ENCODE peak calls at places on chromosome 11, in four cellular contexts. L is K562, V is HepG2, Y is H1. F is an unnamed sample.

GRCh38 chr11:124643042-124643604 is 20.5 kb downstream of the TBRG1 start:
- DNase-seq in V (no peak), L (no peak), Y (no peak), F (no peak)

GRCh38 chr11:69708731-69709401 is 5.0 kb upstream of the FGF19 start:
- DNase-seq in V (peak), L (no peak), Y (no peak), F (no peak)

GRCh38 chr11:2468363-2469240 is 23.8 kb downstream of the KCNQ1 start:
- DNase-seq in Y (no peak), V (no peak), L (peak), F (no peak)

GRCh38 chr11:20161230-20161918 is 1.1 kb upstream of the DBX1 start:
- DNase-seq in V (no peak), L (no peak), Y (peak), F (no peak)

GRCh38 chr11:199782-200181 is 6.9 kb downstream of the SCGB1C1 start:
- DNase-seq in Y (peak), L (no peak), V (no peak), F (no peak)

GRCh38 chr11:71153005-71153395 is 99.4 kb downstream of the SHANK2 start:
- DNase-seq in L (no peak), Y (no peak), V (peak), F (no peak)

GRCh38 chr11:78313898-78314297 is 103.7 kb downstream of the GAB2 start:
- DNase-seq in Y (no peak), L (no peak), V (no peak), F (no peak)

GRCh38 chr11:83047515-83048225 is 24.0 kb downstream of the RAB30 start:
- DNase-seq in Y (no peak), V (no peak), L (no peak), F (no peak)

GRCh38 chr11:59265735-59266134 is 53.0 kb upstream of the MPEG1 start:
- DNase-seq in V (no peak), L (no peak), Y (no peak), F (no peak)

GRCh38 chr11:130118636-130119387 is 40.8 kb upstream of the ST14 start:
- DNase-seq in V (peak), Y (no peak), L (no peak), F (peak)

DNA sequence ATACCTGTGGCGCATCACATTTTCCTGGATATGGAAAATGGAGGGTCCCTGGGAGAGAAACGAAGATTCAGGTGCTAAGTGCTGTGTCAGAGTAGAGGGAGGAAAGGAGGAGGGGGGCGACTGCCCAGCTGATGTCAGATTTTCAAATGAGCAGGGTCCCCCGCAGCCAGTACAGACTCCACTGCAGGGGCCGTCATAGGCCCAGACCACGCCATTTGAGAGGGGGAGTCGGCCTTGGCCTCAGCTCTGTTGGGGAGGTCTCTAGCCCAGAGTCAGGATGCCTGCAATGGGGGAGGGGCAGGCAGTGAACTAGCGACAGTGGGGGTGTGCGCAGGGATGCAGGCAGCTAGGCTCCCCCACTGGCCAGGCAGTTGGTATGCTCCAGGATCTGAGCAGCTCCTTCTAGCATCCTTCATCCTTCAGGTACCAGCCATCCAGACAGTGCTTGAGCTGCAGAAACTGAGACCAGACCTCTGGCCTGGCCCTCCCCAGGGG is at the start of the genes BSCL2 and GNG3:
- DNase-seq in Y (peak), L (peak), V (no peak), F (no peak)
- TF ChIP-seq YY1 in Y (peak), L (no peak), V (no peak), F (no peak)

DNA sequence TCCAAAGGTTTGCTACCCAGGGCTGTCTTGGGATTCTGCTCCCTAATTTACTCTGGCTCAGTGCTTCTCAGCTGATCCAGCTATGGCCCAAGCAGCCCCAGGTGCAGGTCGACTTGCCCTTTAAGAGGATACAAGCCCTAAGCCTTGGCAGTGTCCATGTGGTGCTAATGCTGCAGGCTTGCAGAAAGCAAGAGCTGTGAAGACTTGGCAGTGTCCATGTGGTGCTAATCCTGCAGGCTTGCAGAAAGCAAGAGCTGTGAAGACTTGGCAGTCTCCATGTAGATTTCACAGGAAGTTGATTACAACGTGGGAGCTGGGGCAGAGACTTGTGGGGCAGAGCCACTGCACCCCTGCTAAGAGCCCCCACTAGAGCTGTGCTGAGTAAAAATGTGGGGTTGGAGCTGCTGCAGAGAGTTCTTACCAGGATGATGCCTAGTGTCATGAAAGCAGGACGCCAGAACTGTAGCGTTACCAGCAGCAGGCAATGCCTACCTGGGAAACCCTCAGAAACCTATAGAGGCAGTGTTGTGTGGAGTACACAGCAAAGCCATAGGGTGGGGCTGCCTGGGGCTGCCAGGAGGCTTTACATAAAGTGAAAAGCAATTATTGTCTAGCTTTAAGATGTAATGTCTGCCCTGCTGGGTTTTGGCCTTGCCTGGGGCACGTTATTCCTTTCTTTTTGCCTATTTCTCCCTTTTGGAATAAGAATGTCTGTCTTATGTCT is 16.1 kb upstream of the OR52K1 start:
- DNase-seq in V (no peak), L (no peak), Y (no peak), F (no peak)
- TF ChIP-seq CBX5 in V (no peak), L (no peak), Y (no peak), F (no peak)

DNA sequence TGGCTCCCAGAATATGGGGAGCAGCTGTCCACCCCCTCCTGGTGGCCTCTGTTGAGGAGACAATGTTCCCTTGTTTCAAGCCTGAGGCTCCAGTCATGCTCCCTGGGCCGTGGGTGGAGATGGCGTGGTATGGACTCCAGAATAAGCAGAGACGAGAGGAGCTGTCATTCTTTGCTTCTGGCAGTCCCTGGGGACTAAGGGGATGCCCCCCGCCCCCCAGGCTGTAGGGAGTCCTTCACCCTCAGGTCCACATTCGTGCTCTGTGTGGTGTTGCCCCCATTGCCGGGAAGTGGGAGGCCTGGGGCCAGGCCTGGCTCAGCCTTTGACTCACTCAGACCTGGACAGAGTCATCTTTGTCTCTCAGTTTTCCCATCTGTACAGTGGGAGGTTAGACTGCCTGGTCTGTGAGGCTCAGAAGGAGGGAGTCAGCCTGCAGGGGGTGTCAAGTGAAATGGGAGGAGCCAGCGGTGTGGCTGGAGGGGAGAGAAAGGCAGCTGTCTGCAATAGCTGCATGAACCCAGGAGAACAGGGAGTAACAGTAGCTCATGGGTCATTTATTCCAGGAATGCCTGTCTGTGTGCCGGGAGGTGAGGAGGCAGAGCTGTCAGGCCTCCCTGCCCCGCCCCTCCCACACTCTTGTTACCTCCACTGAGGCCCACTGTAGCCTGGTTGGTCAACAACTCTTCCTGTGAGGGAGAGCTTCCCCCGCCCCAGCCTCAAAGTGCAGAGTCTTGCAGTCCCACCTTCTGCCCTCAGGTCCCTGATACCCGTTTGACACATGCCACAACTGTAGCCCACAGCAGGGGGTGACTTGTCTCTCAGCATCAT is 6.3 kb downstream of the ARHGEF17 start:
- DNase-seq in Y (no peak), V (peak), L (peak), F (no peak)
- TF ChIP-seq YY1 in Y (no peak), V (no peak), L (no peak), F (no peak)

GRCh38 chr11:68649851-68650555 is 34.3 kb upstream of the GAL start:
- DNase-seq in V (no peak), L (no peak), Y (no peak), F (no peak)
- TF ChIP-seq CBX5 in V (no peak), L (no peak), Y (no peak), F (no peak)

DNA sequence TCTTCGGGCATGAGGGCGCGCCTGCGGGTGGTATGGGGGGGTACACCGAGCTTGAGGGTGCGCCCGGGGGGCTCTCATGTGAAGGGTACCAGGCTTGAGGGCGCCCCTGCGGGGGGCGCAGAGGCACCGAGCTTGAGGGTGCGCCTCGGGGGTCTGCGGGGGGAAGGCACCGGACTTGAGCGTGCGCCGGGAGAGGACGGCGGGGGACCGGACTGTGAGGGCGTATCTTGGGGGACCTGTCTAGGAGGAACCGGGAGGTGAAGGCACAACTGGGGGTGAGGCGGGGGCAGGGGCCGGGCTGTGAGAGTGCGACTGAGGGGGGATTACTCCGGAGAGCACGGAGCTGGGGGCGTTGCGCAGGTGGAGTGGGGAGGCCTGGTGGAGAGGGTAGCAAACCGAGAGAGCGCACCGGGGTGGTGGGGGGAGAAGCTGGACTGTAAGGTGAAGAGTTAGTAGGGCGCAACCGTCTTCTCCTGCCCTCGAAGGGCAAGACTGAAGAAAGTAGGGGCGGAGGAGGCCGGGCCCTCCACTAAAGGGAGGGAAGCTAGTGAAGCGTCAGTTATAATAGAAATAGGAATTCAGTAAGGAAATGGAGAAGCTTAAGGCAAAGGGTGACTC is 1.1 kb upstream of the DDX6 start:
- DNase-seq in V (no peak), L (peak), Y (peak), F (no peak)
- TF ChIP-seq YY1 in V (no peak), L (no peak), Y (no peak), F (peak)

GRCh38 chr11:109247071-109247470 is 174.9 kb upstream of the C11orf87 start:
- DNase-seq in L (no peak), Y (no peak), V (no peak), F (no peak)

GRCh38 chr11:109249597-109249996 is 172.4 kb upstream of the C11orf87 start:
- DNase-seq in V (no peak), L (no peak), Y (no peak), F (no peak)

DNA sequence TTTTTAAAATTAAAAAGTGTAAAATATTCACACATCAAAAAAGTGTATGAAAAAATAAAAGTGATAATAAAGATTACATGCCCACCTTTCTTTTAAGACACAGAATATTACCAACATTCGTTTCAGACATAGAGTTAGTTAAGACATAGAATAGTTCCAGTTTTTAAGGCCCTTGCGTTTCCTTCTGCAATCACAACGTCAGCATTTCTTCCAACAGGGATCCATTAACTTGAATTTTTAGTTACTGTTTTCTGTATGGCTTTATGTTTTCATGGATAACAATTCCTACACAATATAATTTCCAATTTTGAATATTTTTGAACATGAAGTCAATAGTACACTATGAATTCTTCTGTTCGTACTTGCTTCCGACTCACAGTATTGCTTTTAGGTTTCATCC is 170.8 kb upstream of the C11orf87 start:
- DNase-seq in L (no peak), V (no peak), Y (no peak), F (no peak)
- TF ChIP-seq CBX5 in L (no peak), V (no peak), Y (no peak), F (no peak)

DNA sequence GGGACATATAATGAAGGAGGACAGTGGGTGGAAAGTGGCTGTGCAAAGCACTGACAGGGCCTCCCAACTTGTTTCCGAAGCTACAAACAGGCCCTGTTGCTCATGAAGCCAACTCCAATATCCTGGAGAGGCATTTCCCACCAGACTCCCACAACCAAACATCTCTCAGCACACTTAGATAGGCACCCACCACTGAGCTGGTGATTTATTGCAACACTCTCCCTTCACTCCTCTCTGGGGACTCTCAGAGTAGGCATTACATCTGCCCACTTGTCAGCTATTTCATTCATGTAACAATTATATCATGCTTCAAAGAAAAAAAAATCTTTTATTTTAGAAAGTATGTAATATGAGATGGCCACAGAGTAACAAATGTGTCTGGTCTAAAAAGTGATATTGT is 32.1 kb upstream of the PPP2R1B start:
- DNase-seq in V (no peak), Y (no peak), L (no peak), F (no peak)
- TF ChIP-seq YY1 in V (no peak), Y (no peak), L (no peak), F (no peak)